ENCODE peak calls at places on chromosome 21, in four cellular contexts. One of them, this sample, is unnamed.

GRCh38 chr21:37447288-37447936 is 80.8 kb downstream of the DYRK1A start:
- DNase-seq in HL-60: no peak
- DNase-seq in HFF-Myc: no peak
- DNase-seq in GM20000: no peak
- DNase-seq in this sample: no peak

GRCh38 chr21:42563261-42564045 is 49.8 kb downstream of the SLC37A1 start:
- DNase-seq in HFF-Myc: no peak
- DNase-seq in HL-60: no peak
- DNase-seq in GM20000: no peak
- DNase-seq in this sample: no peak

GRCh38 chr21:25837545-25838263 is 102.9 kb downstream of the GABPA start:
- DNase-seq in GM20000: no peak
- DNase-seq in HFF-Myc: peak; percentile 19
- DNase-seq in HL-60: no peak
- DNase-seq in this sample: no peak

GRCh38 chr21:18812308-18812707 is 408.7 kb upstream of the TMPRSS15 start:
- DNase-seq in HL-60: peak; percentile 95
- DNase-seq in GM20000: no peak
- DNase-seq in HFF-Myc: no peak
- DNase-seq in this sample: no peak

GRCh38 chr21:42302794-42303193 is 12.4 kb downstream of the TFF3 start:
- DNase-seq in HFF-Myc: no peak
- DNase-seq in GM20000: no peak
- DNase-seq in HL-60: no peak
- DNase-seq in this sample: no peak

GRCh38 chr21:45116066-45116465 is 41.7 kb downstream of the ADARB1 start:
- DNase-seq in HFF-Myc: no peak
- DNase-seq in GM20000: no peak
- DNase-seq in HL-60: no peak
- DNase-seq in this sample: no peak

GRCh38 chr21:42739061-42739931 is 85.9 kb downstream of the PDE9A start:
- DNase-seq in HL-60: no peak
- DNase-seq in GM20000: no peak
- DNase-seq in HFF-Myc: no peak
- DNase-seq in this sample: no peak

GRCh38 chr21:45156459-45156858 is 82.1 kb downstream of the ADARB1 start:
- DNase-seq in GM20000: no peak
- DNase-seq in HL-60: no peak
- DNase-seq in HFF-Myc: no peak
- DNase-seq in this sample: no peak

GRCh38 chr21:46208761-46209721 is 19.5 kb downstream of the LSS start:
- DNase-seq in HFF-Myc: no peak
- DNase-seq in GM20000: no peak
- DNase-seq in HL-60: no peak
- DNase-seq in this sample: no peak

GRCh38 chr21:26212220-26212619 is 41.6 kb upstream of the APP start:
- DNase-seq in GM20000: no peak
- DNase-seq in HFF-Myc: no peak
- DNase-seq in HL-60: no peak
- DNase-seq in this sample: no peak

GRCh38 chr21:28675265-28676041 is 317.2 kb downstream of the LTN1 start:
- DNase-seq in GM20000: no peak
- DNase-seq in HFF-Myc: no peak
- DNase-seq in HL-60: no peak
- DNase-seq in this sample: no peak

GRCh38 chr21:45026833-45027232 is 47.5 kb upstream of the ADARB1 start:
- DNase-seq in GM20000: no peak
- DNase-seq in HFF-Myc: no peak
- DNase-seq in HL-60: no peak
- DNase-seq in this sample: no peak

GRCh38 chr21:46122241-46122671 is 24.3 kb downstream of the COL6A2 start:
- DNase-seq in GM20000: no peak
- DNase-seq in HFF-Myc: no peak
- DNase-seq in HL-60: no peak
- DNase-seq in this sample: no peak

GRCh38 chr21:15421521-15421920 is 308.3 kb upstream of the USP25 start:
- DNase-seq in HFF-Myc: no peak
- DNase-seq in HL-60: no peak
- DNase-seq in GM20000: no peak
- DNase-seq in this sample: no peak

GRCh38 chr21:35390013-35390776 is 341.1 kb upstream of the RUNX1 start:
- DNase-seq in HL-60: no peak
- DNase-seq in GM20000: no peak
- DNase-seq in HFF-Myc: no peak
- DNase-seq in this sample: no peak

GRCh38 chr21:43818685-43819084 is 29.3 kb downstream of the RRP1 start:
- DNase-seq in HL-60: no peak
- DNase-seq in HFF-Myc: no peak
- DNase-seq in GM20000: no peak
- DNase-seq in this sample: no peak

GRCh38 chr21:43815107-43815742 is 25.8 kb downstream of the RRP1 start:
- DNase-seq in GM20000: peak; percentile 46
- DNase-seq in HFF-Myc: no peak
- DNase-seq in HL-60: no peak
- DNase-seq in this sample: no peak

GRCh38 chr21:43815991-43816390 is 26.6 kb downstream of the RRP1 start:
- DNase-seq in HL-60: no peak
- DNase-seq in GM20000: no peak
- DNase-seq in HFF-Myc: no peak
- DNase-seq in this sample: no peak

GRCh38 chr21:43817157-43818086 is 28.0 kb downstream of the RRP1 start:
- DNase-seq in HFF-Myc: no peak
- DNase-seq in HL-60: no peak
- DNase-seq in GM20000: no peak
- DNase-seq in this sample: no peak

GRCh38 chr21:43816611-43817071 is 27.3 kb downstream of the RRP1 start:
- DNase-seq in HL-60: no peak
- DNase-seq in HFF-Myc: no peak
- DNase-seq in GM20000: no peak
- DNase-seq in this sample: no peak
- TF ChIP-seq CTCF in HL-60: no peak
- TF ChIP-seq CTCF in HFF-Myc: no peak
- TF ChIP-seq CTCF in GM20000: peak; percentile 2
- TF ChIP-seq CTCF in this sample: peak; percentile 28

GRCh38 chr21:38805282-38806152 is at the start of gene ETS2:
- DNase-seq in GM20000: peak; percentile 90
- DNase-seq in HL-60: peak; percentile 93
- DNase-seq in HFF-Myc: peak; percentile 78
- DNase-seq in this sample: peak; percentile 89

GRCh38 chr21:38807481-38807880 is 1.8 kb downstream of the ETS2 start:
- DNase-seq in HFF-Myc: no peak
- DNase-seq in HL-60: no peak
- DNase-seq in GM20000: no peak
- DNase-seq in this sample: no peak

GRCh38 chr21:38804617-38805281 is 980 bp upstream of the ETS2 start:
- DNase-seq in HFF-Myc: no peak
- DNase-seq in HL-60: no peak
- DNase-seq in GM20000: peak; percentile 49
- DNase-seq in this sample: peak; percentile 45

GRCh38 chr21:38806942-38807284 is 1.2 kb downstream of the ETS2 start:
- DNase-seq in HL-60: no peak
- DNase-seq in GM20000: no peak
- DNase-seq in HFF-Myc: no peak
- DNase-seq in this sample: peak; percentile 44

GRCh38 chr21:38806153-38806941 is 618 bp downstream of the ETS2 start:
- DNase-seq in HL-60: no peak
- DNase-seq in HFF-Myc: no peak
- DNase-seq in GM20000: peak; percentile 61
- DNase-seq in this sample: peak; percentile 62
- TF ChIP-seq CTCF in HL-60: no peak
- TF ChIP-seq CTCF in HFF-Myc: no peak
- TF ChIP-seq CTCF in GM20000: no peak
- TF ChIP-seq CTCF in this sample: no peak

DNA sequence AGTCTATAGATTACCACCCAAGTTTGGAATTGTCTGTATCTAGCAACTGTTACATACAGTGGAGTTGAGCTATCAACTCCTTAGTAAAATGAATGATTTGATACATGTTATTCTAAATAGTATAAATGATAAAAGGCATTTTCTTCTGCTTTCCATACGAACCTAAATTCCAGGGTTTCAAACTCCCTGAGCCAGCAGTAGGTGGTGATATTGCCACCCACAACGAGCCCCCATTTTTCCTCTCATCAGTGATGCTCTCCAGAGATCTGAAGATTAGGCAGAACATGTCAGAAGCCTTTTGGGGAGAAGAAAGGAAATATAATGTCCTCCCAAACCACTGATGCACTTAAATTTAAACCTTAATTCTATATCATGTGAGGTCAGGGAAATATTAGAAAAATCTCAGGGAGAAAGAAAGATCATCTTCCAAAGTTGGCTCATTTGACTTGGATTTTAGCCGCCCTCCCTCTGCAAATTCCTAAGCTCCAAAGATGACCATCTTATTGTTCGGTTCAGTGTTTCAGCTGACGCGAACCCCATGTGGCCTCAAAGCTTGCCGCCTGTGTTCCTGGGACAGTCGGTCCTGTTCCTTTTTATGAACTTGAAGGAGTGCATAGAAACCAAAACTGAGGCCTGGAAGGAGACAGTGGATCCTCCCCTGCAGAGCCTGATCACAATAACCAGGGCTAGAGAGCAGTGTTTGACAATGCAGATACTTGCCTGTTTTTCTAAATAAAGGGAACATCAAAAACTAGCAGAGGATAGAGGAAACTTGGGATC is 2.3 kb downstream of the EVA1C start:
- DNase-seq in HL-60: no peak
- DNase-seq in HFF-Myc: no peak
- DNase-seq in GM20000: no peak
- DNase-seq in this sample: no peak
- TF ChIP-seq CTCF in HL-60: no peak
- TF ChIP-seq CTCF in HFF-Myc: peak; percentile 46
- TF ChIP-seq CTCF in GM20000: no peak
- TF ChIP-seq CTCF in this sample: no peak

GRCh38 chr21:31873696-31874599 is 1.1 kb downstream of the HUNK start:
- DNase-seq in HL-60: peak; percentile 15
- DNase-seq in HFF-Myc: no peak
- DNase-seq in GM20000: peak; percentile 61
- DNase-seq in this sample: peak; percentile 55
- TF ChIP-seq CTCF in HL-60: peak; percentile 23
- TF ChIP-seq CTCF in HFF-Myc: peak; percentile 60
- TF ChIP-seq CTCF in GM20000: peak; percentile 46
- TF ChIP-seq CTCF in this sample: peak; percentile 64

This sample was measured in GM13977.